ENCODE peak calls at places on chromosomes 3 and 15, in five cellular contexts. One of them, this sample, is unnamed.
A peak's percentile ranks its signal among the peaks of the same experiment; 100 is the strongest.

GRCh38 chr3:155605571-155605970 is 139.3 kb downstream of the PLCH1 start:
- DNase-seq in GM12864: no peak
- DNase-seq in GM13977: no peak
- DNase-seq in cardiac fibroblast: no peak
- DNase-seq in mesothelial cell of epicardium: no peak
- DNase-seq in this sample: no peak

GRCh38 chr3:15983232-15983631 is 185.5 kb upstream of the ANKRD28 start:
- DNase-seq in cardiac fibroblast: peak; percentile 68
- DNase-seq in GM12864: no peak
- DNase-seq in mesothelial cell of epicardium: no peak
- DNase-seq in GM13977: no peak
- DNase-seq in this sample: no peak

GRCh38 chr3:66037330-66037985 is 1.3 kb downstream of the MAGI1 start:
- DNase-seq in GM12864: no peak
- DNase-seq in cardiac fibroblast: peak; percentile 62
- DNase-seq in GM13977: peak; percentile 34
- DNase-seq in mesothelial cell of epicardium: peak; percentile 56
- DNase-seq in this sample: peak; percentile 40

GRCh38 chr3:128726691-128727031 is 678 bp downstream of the RAB7A start:
- DNase-seq in cardiac fibroblast: peak; percentile 65
- DNase-seq in GM12864: peak; percentile 24
- DNase-seq in GM13977: no peak
- DNase-seq in mesothelial cell of epicardium: peak; percentile 39
- DNase-seq in this sample: no peak

GRCh38 chr3:161252143-161252542 is 31.0 kb downstream of the NMD3 start:
- DNase-seq in cardiac fibroblast: no peak
- DNase-seq in GM13977: no peak
- DNase-seq in mesothelial cell of epicardium: no peak
- DNase-seq in GM12864: no peak
- DNase-seq in this sample: no peak

GRCh38 chr15:72272213-72272996 is at the start of gene PARP6:
- DNase-seq in GM13977: peak; percentile 99
- DNase-seq in cardiac fibroblast: peak; percentile 99
- DNase-seq in GM12864: peak; percentile 95
- DNase-seq in mesothelial cell of epicardium: peak; percentile 98
- DNase-seq in this sample: peak; percentile 99

GRCh38 chr15:59282515-59283337 is 76.1 kb downstream of the LDHAL6B start:
- DNase-seq in GM12864: no peak
- DNase-seq in GM13977: no peak
- DNase-seq in mesothelial cell of epicardium: no peak
- DNase-seq in cardiac fibroblast: no peak
- DNase-seq in this sample: no peak

GRCh38 chr3:100042577-100042981 is 71.7 kb downstream of the FILIP1L start:
- DNase-seq in GM13977: no peak
- DNase-seq in GM12864: no peak
- DNase-seq in cardiac fibroblast: peak; percentile 91
- DNase-seq in mesothelial cell of epicardium: no peak
- DNase-seq in this sample: no peak

GRCh38 chr15:36177590-36178281 is 401.7 kb upstream of the CDIN1 start:
- DNase-seq in GM13977: no peak
- DNase-seq in cardiac fibroblast: peak; percentile 16
- DNase-seq in mesothelial cell of epicardium: no peak
- DNase-seq in GM12864: no peak
- DNase-seq in this sample: no peak

GRCh38 chr15:55789066-55789660 is 46.2 kb upstream of the PRTG start:
- DNase-seq in mesothelial cell of epicardium: no peak
- DNase-seq in GM12864: no peak
- DNase-seq in GM13977: peak; percentile 52
- DNase-seq in cardiac fibroblast: no peak
- DNase-seq in this sample: peak; percentile 26

GRCh38 chr15:94119923-94120775 is 111.2 kb upstream of the MCTP2 start:
- DNase-seq in cardiac fibroblast: peak; percentile 89
- DNase-seq in GM13977: peak; percentile 60
- DNase-seq in mesothelial cell of epicardium: peak; percentile 57
- DNase-seq in GM12864: peak; percentile 53
- DNase-seq in this sample: peak; percentile 61

GRCh38 chr3:140499114-140499757 is 178.6 kb upstream of the TRIM42 start:
- DNase-seq in GM13977: no peak
- DNase-seq in GM12864: no peak
- DNase-seq in mesothelial cell of epicardium: no peak
- DNase-seq in cardiac fibroblast: peak; percentile 25
- DNase-seq in this sample: no peak

GRCh38 chr15:28094732-28095521 is 4.2 kb downstream of the OCA2 start:
- DNase-seq in GM12864: no peak
- DNase-seq in cardiac fibroblast: no peak
- DNase-seq in GM13977: no peak
- DNase-seq in mesothelial cell of epicardium: no peak
- DNase-seq in this sample: no peak

GRCh38 chr15:40330368-40330836 is 6.9 kb downstream of the INAFM2 start:
- DNase-seq in GM12864: no peak
- DNase-seq in mesothelial cell of epicardium: no peak
- DNase-seq in cardiac fibroblast: peak; percentile 89
- DNase-seq in GM13977: no peak
- DNase-seq in this sample: no peak

GRCh38 chr15:56205061-56205876 is 38.4 kb downstream of the RFX7 start:
- DNase-seq in cardiac fibroblast: peak; percentile 40
- DNase-seq in mesothelial cell of epicardium: no peak
- DNase-seq in GM13977: no peak
- DNase-seq in GM12864: no peak
- DNase-seq in this sample: no peak

GRCh38 chr3:184719709-184720108 is 7.8 kb upstream of the MAGEF1 start:
- DNase-seq in mesothelial cell of epicardium: no peak
- DNase-seq in GM12864: no peak
- DNase-seq in cardiac fibroblast: no peak
- DNase-seq in GM13977: no peak
- DNase-seq in this sample: no peak

GRCh38 chr15:85771781-85772445 is 22.8 kb downstream of the KLHL25 start:
- DNase-seq in GM12864: no peak
- DNase-seq in mesothelial cell of epicardium: no peak
- DNase-seq in GM13977: no peak
- DNase-seq in cardiac fibroblast: peak; percentile 90
- DNase-seq in this sample: no peak

GRCh38 chr15:90863987-90864386 is 4.4 kb upstream of the FURIN start:
- DNase-seq in mesothelial cell of epicardium: no peak
- DNase-seq in GM12864: no peak
- DNase-seq in GM13977: no peak
- DNase-seq in cardiac fibroblast: no peak
- DNase-seq in this sample: no peak

GRCh38 chr3:111531446-111531845 is 10.6 kb upstream of the CD96 start:
- DNase-seq in cardiac fibroblast: peak; percentile 44
- DNase-seq in GM12864: no peak
- DNase-seq in mesothelial cell of epicardium: no peak
- DNase-seq in GM13977: no peak
- DNase-seq in this sample: no peak

GRCh38 chr3:30604091-30604490 is 2.3 kb upstream of the TGFBR2 start:
- DNase-seq in GM13977: no peak
- DNase-seq in mesothelial cell of epicardium: no peak
- DNase-seq in GM12864: no peak
- DNase-seq in cardiac fibroblast: peak; percentile 49
- DNase-seq in this sample: no peak

GRCh38 chr3:100407977-100408532 is 6.7 kb downstream of the LNP1 start:
- DNase-seq in mesothelial cell of epicardium: no peak
- DNase-seq in cardiac fibroblast: no peak
- DNase-seq in GM13977: no peak
- DNase-seq in GM12864: no peak
- DNase-seq in this sample: no peak

GRCh38 chr3:186160691-186161243 is 51.9 kb upstream of the ETV5 start:
- DNase-seq in cardiac fibroblast: peak; percentile 4
- DNase-seq in GM12864: no peak
- DNase-seq in mesothelial cell of epicardium: no peak
- DNase-seq in GM13977: no peak
- DNase-seq in this sample: no peak

GRCh38 chr15:71639531-71639930 is 170.8 kb upstream of the NR2E3 start:
- DNase-seq in cardiac fibroblast: no peak
- DNase-seq in mesothelial cell of epicardium: no peak
- DNase-seq in GM12864: no peak
- DNase-seq in GM13977: no peak
- DNase-seq in this sample: no peak

GRCh38 chr3:104206925-104207324 is 1159.8 kb upstream of the ALCAM start:
- DNase-seq in GM12864: no peak
- DNase-seq in cardiac fibroblast: no peak
- DNase-seq in mesothelial cell of epicardium: no peak
- DNase-seq in GM13977: no peak
- DNase-seq in this sample: no peak

GRCh38 chr3:194828126-194828525 is 142.4 kb downstream of the FAM43A start:
- DNase-seq in GM13977: no peak
- DNase-seq in cardiac fibroblast: no peak
- DNase-seq in GM12864: no peak
- DNase-seq in mesothelial cell of epicardium: no peak
- DNase-seq in this sample: no peak

GRCh38 chr3:29283739-29284138 is 2.9 kb downstream of the RBMS3 start:
- DNase-seq in mesothelial cell of epicardium: no peak
- DNase-seq in GM13977: no peak
- DNase-seq in cardiac fibroblast: peak; percentile 17
- DNase-seq in GM12864: no peak
- DNase-seq in this sample: no peak

GRCh38 chr3:138938056-138938876 is 8.7 kb downstream of the FOXL2 start:
- DNase-seq in GM13977: no peak
- DNase-seq in mesothelial cell of epicardium: no peak
- DNase-seq in cardiac fibroblast: no peak
- DNase-seq in GM12864: no peak
- DNase-seq in this sample: no peak

GRCh38 chr3:14525685-14526631 is 14.2 kb downstream of the GRIP2 start:
- DNase-seq in cardiac fibroblast: peak; percentile 43
- DNase-seq in GM12864: no peak
- DNase-seq in mesothelial cell of epicardium: no peak
- DNase-seq in GM13977: no peak
- DNase-seq in this sample: no peak

GRCh38 chr3:43738305-43738704 is 47.6 kb downstream of the ABHD5 start:
- DNase-seq in GM13977: no peak
- DNase-seq in cardiac fibroblast: no peak
- DNase-seq in GM12864: no peak
- DNase-seq in mesothelial cell of epicardium: no peak
- DNase-seq in this sample: no peak

GRCh38 chr3:43747641-43748040 is 56.9 kb downstream of the ABHD5 start:
- DNase-seq in mesothelial cell of epicardium: no peak
- DNase-seq in GM13977: no peak
- DNase-seq in cardiac fibroblast: peak; percentile 24
- DNase-seq in GM12864: no peak
- DNase-seq in this sample: no peak

GRCh38 chr3:43737001-43737440 is 46.3 kb downstream of the ABHD5 start:
- DNase-seq in GM12864: no peak
- DNase-seq in mesothelial cell of epicardium: no peak
- DNase-seq in GM13977: no peak
- DNase-seq in cardiac fibroblast: no peak
- DNase-seq in this sample: no peak

GRCh38 chr3:43748179-43748578 is 57.4 kb downstream of the ABHD5 start:
- DNase-seq in cardiac fibroblast: peak; percentile 40
- DNase-seq in GM12864: no peak
- DNase-seq in mesothelial cell of epicardium: no peak
- DNase-seq in GM13977: no peak
- DNase-seq in this sample: no peak

DNA sequence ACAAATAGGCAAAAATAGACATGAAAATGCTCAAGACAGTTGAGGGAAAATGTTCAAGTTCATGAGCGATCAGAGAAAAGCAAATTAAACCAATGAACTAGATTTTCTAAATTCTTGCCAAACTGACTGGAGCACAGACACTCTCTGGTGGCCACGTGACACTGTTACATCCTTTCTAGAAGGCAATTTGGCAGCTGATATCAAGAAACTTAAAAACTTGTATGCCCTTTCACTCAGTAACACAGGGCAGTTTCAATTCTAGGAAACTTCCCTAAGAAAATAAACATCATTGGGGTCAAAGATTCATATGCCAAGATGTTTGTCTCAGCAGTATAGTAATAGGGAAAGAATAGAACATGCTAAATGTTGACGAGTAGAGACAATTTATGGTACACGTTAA is 52.2 kb downstream of the ABHD5 start:
- DNase-seq in cardiac fibroblast: peak; percentile 70
- DNase-seq in mesothelial cell of epicardium: no peak
- DNase-seq in GM12864: no peak
- DNase-seq in GM13977: no peak
- DNase-seq in this sample: no peak
- TF ChIP-seq CTCF in cardiac fibroblast: no peak
- TF ChIP-seq CTCF in mesothelial cell of epicardium: no peak
- TF ChIP-seq CTCF in GM12864: peak; percentile 5
- TF ChIP-seq CTCF in GM13977: no peak
- TF ChIP-seq CTCF in this sample: no peak

GRCh38 chr15:23503546-23503945 is 56.5 kb upstream of the GOLGA6L2 start:
- DNase-seq in cardiac fibroblast: no peak
- DNase-seq in mesothelial cell of epicardium: no peak
- DNase-seq in GM12864: no peak
- DNase-seq in GM13977: no peak
- DNase-seq in this sample: no peak

GRCh38 chr15:23497710-23498111 is 50.7 kb upstream of the GOLGA6L2 start:
- DNase-seq in mesothelial cell of epicardium: no peak
- DNase-seq in GM13977: no peak
- DNase-seq in cardiac fibroblast: no peak
- DNase-seq in GM12864: no peak
- DNase-seq in this sample: no peak
- TF ChIP-seq CTCF in mesothelial cell of epicardium: peak; percentile 40
- TF ChIP-seq CTCF in GM13977: peak; percentile 39
- TF ChIP-seq CTCF in cardiac fibroblast: peak; percentile 27
- TF ChIP-seq CTCF in GM12864: peak; percentile 42
- TF ChIP-seq CTCF in this sample: no peak

DNA sequence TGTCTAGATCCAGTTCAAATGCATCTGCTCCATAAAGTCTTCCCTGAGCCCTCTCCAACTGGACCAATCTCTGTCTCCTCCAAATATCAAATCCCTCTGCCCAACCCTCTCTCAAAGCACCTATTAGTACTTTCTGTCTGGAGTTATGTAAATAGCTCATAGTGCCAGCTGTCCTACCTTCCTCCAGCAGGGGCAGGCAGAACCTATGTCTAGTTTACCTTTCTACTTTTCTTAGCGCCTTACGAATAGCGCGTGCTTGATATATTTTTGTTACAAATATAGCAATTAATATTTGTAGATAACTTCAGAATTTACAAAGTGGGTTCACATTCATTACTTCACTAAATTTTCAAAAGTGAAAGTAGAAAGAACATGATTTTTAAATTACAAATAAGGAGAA is 14.0 kb upstream of the CCDC80 start:
- DNase-seq in GM13977: no peak
- DNase-seq in GM12864: no peak
- DNase-seq in mesothelial cell of epicardium: no peak
- DNase-seq in cardiac fibroblast: no peak
- DNase-seq in this sample: no peak
- TF ChIP-seq CTCF in GM13977: no peak
- TF ChIP-seq CTCF in GM12864: peak; percentile 32
- TF ChIP-seq CTCF in mesothelial cell of epicardium: no peak
- TF ChIP-seq CTCF in cardiac fibroblast: peak; percentile 17
- TF ChIP-seq CTCF in this sample: no peak

GRCh38 chr3:374459-374858 is 177.9 kb downstream of the CHL1 start:
- DNase-seq in GM12864: no peak
- DNase-seq in mesothelial cell of epicardium: no peak
- DNase-seq in GM13977: no peak
- DNase-seq in cardiac fibroblast: no peak
- DNase-seq in this sample: no peak

GRCh38 chr3:380801-381200 is 184.2 kb downstream of the CHL1 start:
- DNase-seq in GM13977: no peak
- DNase-seq in mesothelial cell of epicardium: no peak
- DNase-seq in GM12864: no peak
- DNase-seq in cardiac fibroblast: no peak
- DNase-seq in this sample: no peak

GRCh38 chr3:373193-373784 is 176.7 kb downstream of the CHL1 start:
- DNase-seq in cardiac fibroblast: no peak
- DNase-seq in GM12864: no peak
- DNase-seq in GM13977: no peak
- DNase-seq in mesothelial cell of epicardium: no peak
- DNase-seq in this sample: no peak

GRCh38 chr3:377158-377561 is 180.6 kb downstream of the CHL1 start:
- DNase-seq in GM13977: peak; percentile 15
- DNase-seq in mesothelial cell of epicardium: no peak
- DNase-seq in cardiac fibroblast: peak; percentile 26
- DNase-seq in GM12864: peak; percentile 8
- DNase-seq in this sample: peak; percentile 14
- TF ChIP-seq CTCF in GM13977: peak; percentile 50
- TF ChIP-seq CTCF in mesothelial cell of epicardium: peak; percentile 42
- TF ChIP-seq CTCF in cardiac fibroblast: peak; percentile 26
- TF ChIP-seq CTCF in GM12864: peak; percentile 37
- TF ChIP-seq CTCF in this sample: peak; percentile 36